ENCODE peak calls at places on chromosomes 3 and 15, in ten cellular contexts. J is ovary; L is amniotic epithelial cell; S is ELR; A is NB4; W is lung microvascular endothelial cell; Q is HCT116; X is activated effector memory CD4-positive, alpha-beta T cell treated with anti-CD3 and anti-CD28 coated beads, Interleukin-2, amount 50 U/mL, for 16 hours; H is activated naive CD4-positive, alpha-beta T cell; Y is colonic mucosa. C is an unnamed sample.

GRCh38 chr3:181974198-181974597 is 262.5 kb downstream of the SOX2 start:
- DNase-seq in H (no peak), Q (no peak), X (no peak), S (no peak), W (no peak), L (no peak), Y (no peak), A (no peak), J (no peak), C (no peak)

GRCh38 chr15:69265347-69265955 is 33.3 kb upstream of the PAQR5 start:
- DNase-seq in A (peak), L (no peak), H (no peak), Y (no peak), J (no peak), W (peak), S (peak), X (no peak), Q (peak), C (peak)

GRCh38 chr3:126341755-126342150 is 15.5 kb downstream of the KLF15 start:
- DNase-seq in J (no peak), A (no peak), H (no peak), W (no peak), Q (no peak), S (no peak), X (peak), L (no peak), Y (no peak), C (no peak)

GRCh38 chr3:25870452-25870851 is 80.6 kb downstream of the OXSM start:
- DNase-seq in Y (no peak), A (no peak), J (no peak), H (no peak), W (no peak), S (peak), L (peak), X (no peak), Q (no peak), C (no peak)

GRCh38 chr3:56845505-56845904 is 43.8 kb upstream of the ARHGEF3 start:
- DNase-seq in J (no peak), W (no peak), S (peak), Y (no peak), Q (no peak), H (no peak), A (no peak), L (no peak), X (no peak), C (no peak)

GRCh38 chr15:42146551-42147430 is 9.6 kb downstream of the PLA2G4F start:
- DNase-seq in J (no peak), L (no peak), W (no peak), X (peak), S (no peak), A (no peak), H (no peak), Q (no peak), Y (no peak), C (no peak)

GRCh38 chr15:96992817-96993216 is 662.3 kb downstream of the NR2F2 start:
- DNase-seq in X (no peak), Y (no peak), H (no peak), A (peak), L (no peak), Q (no peak), W (peak), J (no peak), S (peak), C (no peak)

GRCh38 chr15:35170216-35170615 is 85.1 kb upstream of the NANOGP8 start:
- DNase-seq in X (no peak), W (no peak), J (no peak), A (no peak), H (no peak), Y (no peak), S (peak), L (peak), Q (no peak), C (no peak)

GRCh38 chr3:30631237-30631961 is 25.0 kb downstream of the TGFBR2 start:
- DNase-seq in A (peak), L (peak), Y (no peak), W (no peak), S (peak), H (peak), X (peak), J (no peak), Q (peak), C (no peak)

GRCh38 chr3:77325280-77325679 is 285.4 kb downstream of the ROBO2 start:
- DNase-seq in Y (no peak), Q (no peak), W (no peak), X (no peak), S (no peak), H (no peak), A (no peak), L (no peak), J (no peak), C (no peak)